ENCODE peak calls at places on chromosomes 1 and 21, in four cellular contexts. One of them, this sample, is unnamed.

GRCh38 chr1:230169454-230170152 is 102.6 kb downstream of the GALNT2 start:
- DNase-seq in K562: no peak
- DNase-seq in HepG2: no peak
- DNase-seq in GM12878: peak
- DNase-seq in this sample: no peak

GRCh38 chr1:39145651-39145970 is 58.9 kb upstream of the MACF1 start:
- DNase-seq in K562: no peak
- DNase-seq in HepG2: no peak
- DNase-seq in GM12878: no peak
- DNase-seq in this sample: no peak

GRCh38 chr1:29801561-29801973 is 565.2 kb downstream of the PTPRU start:
- DNase-seq in K562: no peak
- DNase-seq in HepG2: no peak
- DNase-seq in GM12878: no peak
- DNase-seq in this sample: no peak

GRCh38 chr1:113905435-113905861 is 322 bp downstream of the DCLRE1B start:
- DNase-seq in K562: peak
- DNase-seq in HepG2: peak
- DNase-seq in GM12878: no peak
- DNase-seq in this sample: no peak

GRCh38 chr1:66533804-66534745 is at the start of gene SGIP1:
- DNase-seq in K562: peak
- DNase-seq in HepG2: no peak
- DNase-seq in GM12878: no peak
- DNase-seq in this sample: peak

GRCh38 chr1:23984417-23985186 is 4.5 kb upstream of the SRSF10 start:
- DNase-seq in K562: no peak
- DNase-seq in HepG2: peak
- DNase-seq in GM12878: no peak
- DNase-seq in this sample: peak

GRCh38 chr1:116781034-116781433 is 26.8 kb downstream of the CD2 start:
- DNase-seq in K562: no peak
- DNase-seq in HepG2: no peak
- DNase-seq in GM12878: no peak
- DNase-seq in this sample: no peak

GRCh38 chr21:44801468-44802395 is at the start of gene UBE2G2:
- DNase-seq in K562: peak
- DNase-seq in HepG2: peak
- DNase-seq in GM12878: no peak
- DNase-seq in this sample: peak

GRCh38 chr1:212260557-212261342 is 24.5 kb upstream of the PPP2R5A start:
- DNase-seq in K562: no peak
- DNase-seq in HepG2: peak
- DNase-seq in GM12878: no peak
- DNase-seq in this sample: no peak

GRCh38 chr1:154940880-154941228 is 4.3 kb upstream of the PMVK start:
- DNase-seq in K562: no peak
- DNase-seq in HepG2: no peak
- DNase-seq in GM12878: no peak
- DNase-seq in this sample: no peak

GRCh38 chr1:54826226-54826816 is 25.2 kb upstream of the TTC22 start:
- DNase-seq in K562: no peak
- DNase-seq in HepG2: no peak
- DNase-seq in GM12878: no peak
- DNase-seq in this sample: no peak

GRCh38 chr1:48214820-48215219 is 7.7 kb upstream of the SLC5A9 start:
- DNase-seq in K562: no peak
- DNase-seq in HepG2: no peak
- DNase-seq in GM12878: no peak
- DNase-seq in this sample: no peak

GRCh38 chr1:20476260-20477038 is 9.6 kb downstream of the CAMK2N1 start:
- DNase-seq in K562: peak
- DNase-seq in HepG2: peak
- DNase-seq in GM12878: no peak
- DNase-seq in this sample: no peak

GRCh38 chr1:206606867-206607266 is 5.4 kb downstream of the EIF2D start:
- DNase-seq in K562: peak
- DNase-seq in HepG2: peak
- DNase-seq in GM12878: no peak
- DNase-seq in this sample: peak

GRCh38 chr1:220655509-220655908 is 34.7 kb upstream of the C1orf115 start:
- DNase-seq in K562: no peak
- DNase-seq in HepG2: no peak
- DNase-seq in GM12878: peak
- DNase-seq in this sample: no peak

GRCh38 chr1:220655961-220656720 is 34.0 kb upstream of the C1orf115 start:
- DNase-seq in K562: no peak
- DNase-seq in HepG2: no peak
- DNase-seq in GM12878: no peak
- DNase-seq in this sample: no peak

DNA sequence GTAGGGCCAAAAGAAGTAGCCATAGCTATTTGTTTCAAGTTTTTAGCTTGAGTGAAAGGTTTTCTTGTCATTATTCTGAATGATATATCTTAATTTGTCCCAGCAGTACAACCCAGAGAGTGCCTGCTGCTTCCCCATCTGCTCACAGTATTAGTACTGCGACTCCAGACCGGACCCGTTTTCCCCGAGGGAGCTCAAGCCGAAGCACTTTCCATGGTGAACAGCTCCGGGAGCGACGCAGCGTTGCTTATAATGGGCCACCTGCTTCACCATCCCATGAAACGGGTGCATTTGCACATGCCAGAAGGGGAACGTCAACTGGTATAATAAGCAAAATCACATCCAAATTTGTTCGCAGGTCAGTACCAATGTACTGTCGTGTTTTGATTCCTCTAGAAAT is 37.2 kb upstream of the C1orf115 start:
- DNase-seq in K562: no peak
- DNase-seq in HepG2: no peak
- DNase-seq in GM12878: no peak
- DNase-seq in this sample: no peak
- TF ChIP-seq MYC in K562: no peak
- TF ChIP-seq MYC in HepG2: no peak
- TF ChIP-seq MYC in GM12878: no peak
- TF ChIP-seq MYC in this sample: no peak

GRCh38 chr1:6866825-6867224 is 81.6 kb downstream of the CAMTA1 start:
- DNase-seq in K562: no peak
- DNase-seq in HepG2: no peak
- DNase-seq in GM12878: no peak
- DNase-seq in this sample: no peak

GRCh38 chr1:6870086-6870485 is 84.8 kb downstream of the CAMTA1 start:
- DNase-seq in K562: no peak
- DNase-seq in HepG2: no peak
- DNase-seq in GM12878: no peak
- DNase-seq in this sample: no peak

GRCh38 chr1:6869002-6869380 is 83.7 kb downstream of the CAMTA1 start:
- DNase-seq in K562: no peak
- DNase-seq in HepG2: no peak
- DNase-seq in GM12878: no peak
- DNase-seq in this sample: no peak

GRCh38 chr1:6867688-6868370 is 82.6 kb downstream of the CAMTA1 start:
- DNase-seq in K562: no peak
- DNase-seq in HepG2: no peak
- DNase-seq in GM12878: no peak
- DNase-seq in this sample: no peak

GRCh38 chr1:6868371-6869001 is 83.2 kb downstream of the CAMTA1 start:
- DNase-seq in K562: no peak
- DNase-seq in HepG2: no peak
- DNase-seq in GM12878: no peak
- DNase-seq in this sample: no peak
- H2AFZ ChIP-seq in K562: peak
- H2AFZ ChIP-seq in HepG2: no peak
- H2AFZ ChIP-seq in GM12878: no peak
- H2AFZ ChIP-seq in this sample: no peak

GRCh38 chr1:227167276-227167829 is 150.9 kb downstream of the CDC42BPA start:
- DNase-seq in K562: no peak
- DNase-seq in HepG2: no peak
- DNase-seq in GM12878: no peak
- DNase-seq in this sample: no peak
- TF ChIP-seq MYC in K562: no peak
- TF ChIP-seq MYC in HepG2: no peak
- TF ChIP-seq MYC in GM12878: no peak
- TF ChIP-seq MYC in this sample: no peak

GRCh38 chr1:109425391-109425790 is 857 bp downstream of the PSMA5 start:
- DNase-seq in K562: no peak
- DNase-seq in HepG2: no peak
- DNase-seq in GM12878: peak
- DNase-seq in this sample: no peak

GRCh38 chr1:109425902-109426277 is 358 bp downstream of the PSMA5 start:
- DNase-seq in K562: no peak
- DNase-seq in HepG2: peak
- DNase-seq in GM12878: no peak
- DNase-seq in this sample: no peak

GRCh38 chr1:109423498-109423897 is 2.8 kb downstream of the PSMA5 start:
- DNase-seq in K562: no peak
- DNase-seq in HepG2: no peak
- DNase-seq in GM12878: no peak
- DNase-seq in this sample: no peak

GRCh38 chr1:109426278-109427170 is at the start of gene PSMA5:
- DNase-seq in K562: peak
- DNase-seq in HepG2: peak
- DNase-seq in GM12878: peak
- DNase-seq in this sample: peak

DNA sequence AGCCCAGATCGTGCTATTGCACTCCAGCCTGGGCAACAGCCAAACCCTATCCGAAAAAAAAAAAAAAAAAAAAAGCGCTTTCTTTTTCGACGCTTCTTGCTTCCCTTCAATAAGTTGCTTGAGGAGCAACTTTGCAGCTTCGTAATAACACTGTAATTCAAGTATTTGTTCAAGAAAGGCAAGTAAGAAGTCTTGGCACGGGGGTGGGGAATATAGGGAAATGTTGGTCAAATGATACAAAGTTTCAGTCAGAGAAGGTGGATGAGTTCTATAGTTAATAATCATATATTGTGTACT is 871 bp upstream of the PSMA5 start:
- DNase-seq in K562: no peak
- DNase-seq in HepG2: no peak
- DNase-seq in GM12878: no peak
- DNase-seq in this sample: no peak
- H2AFZ ChIP-seq in K562: peak
- H2AFZ ChIP-seq in HepG2: no peak
- H2AFZ ChIP-seq in GM12878: peak
- H2AFZ ChIP-seq in this sample: peak

DNA sequence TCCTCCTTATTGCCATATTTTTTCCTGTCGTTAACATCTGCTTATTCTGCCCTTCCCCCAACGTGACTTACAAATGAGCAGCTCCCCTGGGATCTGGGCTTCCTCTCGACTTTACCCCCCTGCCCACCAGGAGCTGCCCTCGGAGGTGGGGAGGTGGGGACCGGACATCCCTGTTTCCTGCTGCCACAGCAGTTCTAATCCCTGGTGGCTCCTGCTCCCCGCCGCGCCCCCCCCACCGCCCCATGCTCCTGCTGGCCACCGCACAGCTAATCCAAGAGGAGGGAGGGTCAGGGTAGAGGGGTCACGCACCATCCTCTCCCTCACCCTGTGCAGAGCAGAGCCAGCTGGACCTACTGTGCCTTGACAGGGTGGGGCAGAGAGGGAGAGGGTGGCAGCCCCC is 4.4 kb upstream of the SLC27A3 start:
- DNase-seq in K562: no peak
- DNase-seq in HepG2: no peak
- DNase-seq in GM12878: no peak
- DNase-seq in this sample: peak
- TF ChIP-seq MYC in K562: no peak
- TF ChIP-seq MYC in HepG2: no peak
- TF ChIP-seq MYC in GM12878: no peak
- TF ChIP-seq MYC in this sample: no peak

GRCh38 chr1:197100677-197101076 is 33.6 kb upstream of the F13B start:
- DNase-seq in K562: no peak
- DNase-seq in HepG2: no peak
- DNase-seq in GM12878: no peak
- DNase-seq in this sample: no peak
- H2AFZ ChIP-seq in K562: no peak
- H2AFZ ChIP-seq in HepG2: no peak
- H2AFZ ChIP-seq in GM12878: peak
- H2AFZ ChIP-seq in this sample: no peak

This sample was measured in endothelial cell of umbilical vein.